ENCODE peak calls at places on chromosomes 11 and 22, in four cellular contexts. P is astrocyte of the spinal cord; S is naive thymus-derived CD8-positive, alpha-beta T cell; J is activated T-helper 1 cell treated with Interleukin-2 at 50 U/mL for 16 hours. E is an unnamed sample.
A peak's percentile ranks its signal among the peaks of the same experiment; 100 is the strongest.

GRCh38 chr11:108370990-108371389 is 96.3 kb downstream of the C11orf65 start:
- DNase-seq in P (no peak), S (no peak), J (no peak), E (no peak)

GRCh38 chr22:45717787-45718186 is 46.2 kb downstream of the ATXN10 start:
- DNase-seq in P (peak; percentile 71), S (no peak), J (no peak), E (no peak)

GRCh38 chr11:91947215-91947614 is 277.4 kb upstream of the FAT3 start:
- DNase-seq in P (peak; percentile 78), S (no peak), J (no peak), E (no peak)

GRCh38 chr11:844693-845644 is 2.3 kb downstream of the TSPAN4 start:
- DNase-seq in P (peak; percentile 92), S (peak; percentile 63), J (no peak), E (peak; percentile 47)

GRCh38 chr11:832529-833113 is at the start of gene CD151:
- DNase-seq in P (peak; percentile 63), S (no peak), J (no peak), E (peak; percentile 94)

GRCh38 chr22:40857309-40857851 is 432 bp downstream of the XPNPEP3 start:
- DNase-seq in P (no peak), S (no peak), J (no peak), E (no peak)

GRCh38 chr22:43230983-43231723 is 44.2 kb upstream of the TTLL12 start:
- DNase-seq in P (peak; percentile 30), S (peak; percentile 41), J (peak; percentile 41), E (peak; percentile 56)

GRCh38 chr11:79244175-79244804 is 196.5 kb downstream of the TENM4 start:
- DNase-seq in P (peak; percentile 93), S (no peak), J (no peak), E (no peak)

GRCh38 chr22:27686534-27686933 is 115.0 kb downstream of the MN1 start:
- DNase-seq in P (peak; percentile 75), S (no peak), J (no peak), E (no peak)

GRCh38 chr11:35764414-35764813 is 101.8 kb downstream of the TRIM44 start:
- DNase-seq in P (no peak), S (no peak), J (no peak), E (no peak)

E was measured in B cell.